ENCODE peak calls at places on chromosomes 3 and 15, in five cellular contexts. C is HCT116, W is neural progenitor cell, K is MM.1S, H is GM23338. Z is an unnamed sample. For H3K79me2, the result is how much of the 10 kb centered on the place peaks cover.

GRCh38 chr15:74489518-74490338 is 28.8 kb upstream of the UBL7 start:
- DNase-seq in C (peak), W (peak), K (peak), H (peak), Z (peak)

GRCh38 chr15:72970965-72971746 is 81.1 kb upstream of the NEO1 start:
- DNase-seq in C (no peak), W (no peak), K (no peak), H (no peak), Z (no peak)

GRCh38 chr3:118636841-118637240 is 397.8 kb downstream of the IGSF11 start:
- DNase-seq in C (no peak), W (peak), K (no peak), H (peak), Z (no peak)

GRCh38 chr3:157475921-157476395 is 27.3 kb downstream of the VEPH1 start:
- DNase-seq in C (no peak), W (no peak), K (no peak), H (no peak), Z (no peak)

GRCh38 chr3:49523756-49524747 is 30.2 kb upstream of the BSN start:
- DNase-seq in C (no peak), W (no peak), K (no peak), H (no peak), Z (no peak)

GRCh38 chr3:183555541-183556081 is at the start of gene KLHL6:
- DNase-seq in C (no peak), W (no peak), K (peak), H (no peak), Z (peak)

GRCh38 chr3:191944835-191945234 is 483.9 kb downstream of the PYDC2 start:
- DNase-seq in C (no peak), W (no peak), K (peak), H (no peak), Z (no peak)

GRCh38 chr3:105277656-105278055 is 89.1 kb upstream of the ALCAM start:
- DNase-seq in C (no peak), W (no peak), K (no peak), H (no peak), Z (no peak)

GRCh38 chr15:37638139-37638538 is 296.3 kb upstream of the TMCO5A start:
- DNase-seq in C (no peak), W (no peak), K (peak), H (no peak), Z (no peak)

GRCh38 chr15:88612186-88612796 is 8.8 kb upstream of the AEN start:
- DNase-seq in C (no peak), W (no peak), K (no peak), H (peak), Z (no peak)

GRCh38 chr3:160754371-160754854 is 1.6 kb upstream of the PPM1L start:
- DNase-seq in C (no peak), W (peak), K (peak), H (peak), Z (peak)

GRCh38 chr3:113914646-113915045 is 33.2 kb upstream of the ZDHHC23 start:
- DNase-seq in C (no peak), W (no peak), K (no peak), H (no peak), Z (no peak)

GRCh38 chr15:80251505-80252280 is at the start of gene CTXND1:
- DNase-seq in C (no peak), W (peak), K (no peak), H (peak), Z (no peak)

GRCh38 chr3:14550651-14551611 is 10.8 kb upstream of the GRIP2 start:
- DNase-seq in C (no peak), W (peak), K (no peak), H (no peak), Z (no peak)

GRCh38 chr3:114213262-114213668 is 24.1 kb downstream of the ZNF80 start:
- DNase-seq in C (no peak), W (no peak), K (no peak), H (no peak), Z (no peak)

GRCh38 chr15:39835550-39835949 is 52.9 kb upstream of the FSIP1 start:
- DNase-seq in C (no peak), W (peak), K (no peak), H (peak), Z (no peak)

GRCh38 chr15:39830166-39830565 is 47.5 kb upstream of the FSIP1 start:
- DNase-seq in C (no peak), W (no peak), K (no peak), H (no peak), Z (no peak)

GRCh38 chr15:39833515-39833981 is 50.9 kb upstream of the FSIP1 start:
- DNase-seq in C (no peak), W (no peak), K (no peak), H (no peak), Z (no peak)

GRCh38 chr15:39837454-39837853 is 54.8 kb upstream of the FSIP1 start:
- DNase-seq in C (no peak), W (no peak), K (no peak), H (no peak), Z (no peak)

DNA sequence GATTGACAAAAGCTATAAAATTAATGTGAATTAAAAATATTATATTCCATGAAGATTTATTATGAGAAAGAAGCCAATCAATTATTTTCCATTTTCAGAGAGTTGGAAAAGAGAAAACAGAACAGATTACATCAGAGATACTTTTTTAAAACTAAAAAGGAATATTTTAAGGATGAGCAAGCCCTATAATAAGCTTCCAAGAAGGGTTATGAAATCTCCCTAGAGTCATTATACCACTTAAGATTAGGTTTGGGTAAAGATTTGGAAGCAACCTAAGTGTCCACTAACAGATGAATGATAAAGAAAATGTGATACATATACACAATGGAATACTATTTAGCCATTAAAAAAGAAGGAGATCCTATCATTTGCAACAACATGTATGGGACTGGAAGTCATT is 51.6 kb upstream of the FSIP1 start:
- DNase-seq in C (no peak), W (no peak), K (no peak), H (no peak), Z (no peak)
- H3K79me2 ChIP-seq in C (under half), W (under half), K (under half), H (half or more), Z (under half)

GRCh38 chr3:4720316-4721075 is 227.3 kb downstream of the ITPR1 start:
- DNase-seq in C (peak), W (peak), K (no peak), H (peak), Z (no peak)
- TF ChIP-seq CTCF in C (peak), W (peak), K (peak), H (peak), Z (peak)

GRCh38 chr3:73602171-73602570 is 22.6 kb downstream of the PDZRN3 start:
- DNase-seq in C (no peak), W (no peak), K (no peak), H (no peak), Z (no peak)
- TF ChIP-seq EZH2phosphoT487 in C (no peak), W (no peak), K (no peak), H (no peak), Z (no peak)

DNA sequence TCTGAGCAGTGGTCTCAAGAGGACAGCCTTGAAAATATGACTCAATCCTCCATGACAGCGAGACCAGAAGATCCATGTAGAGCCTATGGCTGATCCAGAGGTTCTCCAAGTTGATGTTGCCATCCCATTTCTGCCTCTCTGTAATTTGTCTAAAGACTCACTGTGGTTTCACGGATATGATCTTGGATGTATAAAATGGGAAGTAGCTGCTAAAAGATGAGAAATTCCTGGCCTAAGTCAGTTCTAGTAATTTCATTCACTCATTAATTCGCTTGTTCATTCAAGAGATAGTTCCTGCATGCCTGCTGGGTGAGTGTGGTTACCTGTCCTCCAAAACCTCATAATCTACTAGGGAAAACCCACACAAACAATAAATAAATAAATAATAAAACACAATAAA is 145.9 kb downstream of the TNIK start:
- DNase-seq in C (no peak), W (no peak), K (no peak), H (no peak), Z (no peak)
- H3K79me2 ChIP-seq in C (under half), W (under half), K (under half), H (under half), Z (under half)

DNA sequence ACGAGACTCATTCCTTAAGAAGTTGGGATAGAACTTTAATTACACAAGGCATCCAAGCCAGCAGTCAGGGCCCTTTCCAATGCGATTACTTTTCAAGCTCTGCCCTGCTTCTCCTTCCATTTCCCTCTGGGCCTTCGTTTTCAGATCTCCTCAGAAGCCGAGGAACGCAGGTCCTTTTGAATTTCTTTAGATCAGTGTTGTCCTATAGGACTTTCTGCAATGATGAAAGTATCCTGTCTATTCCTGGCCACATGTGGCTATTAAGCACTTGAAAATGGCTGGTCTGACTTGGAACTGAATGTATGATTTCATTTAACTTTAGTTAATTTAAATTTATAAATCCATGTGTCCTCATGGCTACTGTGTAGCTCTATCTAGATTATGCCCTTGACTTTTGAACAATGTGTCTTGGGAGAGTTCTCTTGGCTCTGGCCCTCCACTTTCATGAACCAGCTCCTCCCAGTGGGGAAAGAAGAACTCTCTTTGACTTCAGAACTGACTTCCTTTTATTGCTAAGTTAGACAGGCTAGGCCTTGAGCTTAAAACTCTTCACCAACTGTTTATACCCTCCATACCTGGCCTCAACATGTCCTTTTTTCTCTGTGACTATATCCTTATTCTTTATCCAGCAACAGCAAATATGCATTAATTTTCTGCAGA is 22.7 kb downstream of the TGFBR2 start:
- DNase-seq in C (no peak), W (no peak), K (no peak), H (no peak), Z (peak)
- TF ChIP-seq CTCF in C (peak), W (no peak), K (peak), H (peak), Z (peak)

GRCh38 chr3:169968224-169968623 is 1.6 kb downstream of the SEC62 start:
- DNase-seq in C (no peak), W (no peak), K (no peak), H (no peak), Z (no peak)
- TF ChIP-seq EZH2phosphoT487 in C (no peak), W (no peak), K (no peak), H (no peak), Z (no peak)

DNA sequence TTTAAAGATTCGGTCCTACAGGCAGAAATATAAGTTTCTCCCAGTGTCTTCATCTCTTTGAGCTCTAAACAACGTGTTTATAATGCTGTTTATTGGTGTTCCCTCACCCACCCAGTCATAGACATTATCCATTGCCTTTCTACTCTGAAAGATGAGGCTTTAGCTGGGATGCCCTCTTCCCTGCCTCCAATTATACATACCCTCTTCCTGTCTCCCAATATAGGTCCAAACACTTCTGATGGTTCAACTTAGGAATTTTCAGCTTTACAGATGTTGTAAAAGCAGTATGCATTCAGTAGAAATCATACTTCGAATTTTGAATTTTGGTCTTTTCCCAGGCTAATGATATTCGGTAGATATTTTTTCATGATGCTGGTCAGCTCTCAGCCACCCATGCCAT is 2.6 kb downstream of the CMTM8 start:
- DNase-seq in C (no peak), W (no peak), K (no peak), H (no peak), Z (no peak)
- H3K79me2 ChIP-seq in C (half or more), W (under half), K (under half), H (under half), Z (under half)

Z was measured in OCI-LY7.